ENCODE peak calls at places on chromosomes 13 and 19, in six cellular contexts. G, F, Z, M, Q and W are unnamed samples. For H3K4me1, the result is how much of the 10 kb centered on the place peaks cover.

GRCh38 chr19:5470264-5470671 is 15.1 kb downstream of the ZNRF4 start:
- DNase-seq in G (no peak), F (no peak), Z (no peak), M (peak), Q (peak), W (no peak)

GRCh38 chr19:6667114-6667627 is 2.8 kb downstream of the TNFSF14 start:
- DNase-seq in G (no peak), F (peak), Z (no peak), M (no peak), Q (no peak), W (no peak)

GRCh38 chr13:100088282-100088647 is 628 bp upstream of the PCCA start:
- DNase-seq in G (no peak), F (no peak), Z (no peak), M (no peak), Q (no peak), W (peak)

GRCh38 chr13:113671066-113672001 is 4.3 kb downstream of the GRK1 start:
- DNase-seq in G (peak), F (peak), Z (no peak), M (no peak), Q (no peak), W (peak)

GRCh38 chr13:112898786-112899617 is 70.0 kb upstream of the MCF2L start:
- DNase-seq in G (no peak), F (peak), Z (no peak), M (no peak), Q (no peak), W (no peak)

GRCh38 chr13:111373486-111373885 is 53.0 kb downstream of the TEX29 start:
- DNase-seq in G (no peak), F (no peak), Z (no peak), M (no peak), Q (no peak), W (no peak)

GRCh38 chr13:106373304-106373988 is 162.0 kb downstream of the EFNB2 start:
- DNase-seq in G (no peak), F (no peak), Z (no peak), M (no peak), Q (no peak), W (no peak)

GRCh38 chr13:19864018-19864338 is 529 bp upstream of the ZMYM5 start:
- DNase-seq in G (peak), F (no peak), Z (peak), M (no peak), Q (peak), W (no peak)

GRCh38 chr13:105329359-105329758 is 1206.1 kb downstream of the EFNB2 start:
- DNase-seq in G (no peak), F (no peak), Z (peak), M (no peak), Q (no peak), W (no peak)

GRCh38 chr19:46303702-46304397 is 7.0 kb downstream of the HIF3A start:
- DNase-seq in G (peak), F (peak), Z (no peak), M (peak), Q (no peak), W (peak)

GRCh38 chr19:17997969-17998826 is 9.8 kb upstream of the ARRDC2 start:
- DNase-seq in G (peak), F (peak), Z (no peak), M (no peak), Q (no peak), W (peak)

GRCh38 chr13:98517576-98518310 is 59.2 kb downstream of the STK24 start:
- DNase-seq in G (no peak), F (no peak), Z (no peak), M (no peak), Q (no peak), W (no peak)

GRCh38 chr13:101190337-101190736 is 226.0 kb downstream of the NALCN start:
- DNase-seq in G (no peak), F (no peak), Z (no peak), M (no peak), Q (no peak), W (no peak)

GRCh38 chr13:110298566-110299321 is 8.2 kb downstream of the COL4A1 start:
- DNase-seq in G (peak), F (peak), Z (no peak), M (no peak), Q (no peak), W (peak)

GRCh38 chr13:45195421-45195820 is 5.4 kb downstream of the KCTD4 start:
- DNase-seq in G (no peak), F (no peak), Z (no peak), M (no peak), Q (no peak), W (no peak)

GRCh38 chr13:26168835-26169234 is 53.3 kb downstream of the RNF6 start:
- DNase-seq in G (no peak), F (no peak), Z (no peak), M (no peak), Q (no peak), W (no peak)

GRCh38 chr13:109383683-109384082 is 402.7 kb downstream of the IRS2 start:
- DNase-seq in G (no peak), F (no peak), Z (peak), M (peak), Q (no peak), W (no peak)

GRCh38 chr13:77767413-77767812 is 69.9 kb downstream of the SLAIN1 start:
- DNase-seq in G (no peak), F (no peak), Z (no peak), M (no peak), Q (no peak), W (no peak)

GRCh38 chr19:53057904-53058579 is 13.5 kb downstream of the ERVV-2 start:
- DNase-seq in G (no peak), F (no peak), Z (no peak), M (peak), Q (peak), W (peak)

GRCh38 chr13:23372264-23372905 is 61.1 kb downstream of the SACS start:
- DNase-seq in G (no peak), F (no peak), Z (peak), M (no peak), Q (no peak), W (no peak)

GRCh38 chr13:99855516-99855915 is 116.1 kb downstream of the ZIC5 start:
- DNase-seq in G (no peak), F (no peak), Z (no peak), M (no peak), Q (no peak), W (no peak)

GRCh38 chr19:9906475-9907087 is 29.7 kb downstream of the OLFM2 start:
- DNase-seq in G (no peak), F (no peak), Z (no peak), M (no peak), Q (no peak), W (no peak)

DNA sequence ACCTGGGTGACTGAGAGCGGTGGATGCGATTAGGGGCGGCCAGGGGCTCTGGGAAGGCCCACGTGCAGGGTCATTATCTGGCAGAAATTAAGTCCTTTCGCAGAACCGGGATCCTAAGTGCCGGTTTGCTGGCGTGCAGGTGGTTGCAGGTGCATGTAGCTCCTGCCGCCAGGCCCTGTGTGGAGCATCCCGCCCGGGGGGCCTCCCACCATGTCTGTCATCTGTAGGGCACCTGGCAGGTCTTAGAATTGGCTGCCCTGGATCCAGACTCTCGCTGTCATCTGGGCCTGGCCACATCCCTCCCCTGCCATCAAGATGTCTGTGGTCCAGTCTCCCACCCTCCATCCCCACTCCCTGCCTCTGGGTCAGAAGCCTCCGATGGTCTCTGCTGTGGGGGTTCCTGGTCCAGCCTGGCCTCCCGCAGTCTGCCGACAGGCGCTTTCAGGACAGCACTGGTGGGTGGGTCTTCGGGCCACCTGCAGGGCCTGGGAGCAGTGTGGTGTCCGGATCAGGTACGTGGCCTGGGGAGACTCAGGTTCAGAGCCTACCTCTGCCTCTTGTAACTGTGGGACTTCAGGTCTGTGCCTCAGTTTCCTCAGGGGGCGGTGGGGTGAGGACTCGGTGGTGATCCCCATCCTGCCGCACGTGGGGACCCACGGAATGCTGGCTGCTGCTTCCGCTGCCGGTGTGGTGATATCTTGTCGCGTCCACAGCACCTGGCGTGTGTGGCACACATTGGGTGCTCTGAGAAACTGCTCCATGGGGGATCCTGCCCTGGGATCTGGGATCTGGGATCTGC is 5.4 kb downstream of the GNA11 start:
- DNase-seq in G (no peak), F (peak), Z (no peak), M (no peak), Q (no peak), W (no peak)
- H3K27ac ChIP-seq in G (no peak), F (peak), Z (no peak), M (no peak), Q (peak), W (no peak)

DNA sequence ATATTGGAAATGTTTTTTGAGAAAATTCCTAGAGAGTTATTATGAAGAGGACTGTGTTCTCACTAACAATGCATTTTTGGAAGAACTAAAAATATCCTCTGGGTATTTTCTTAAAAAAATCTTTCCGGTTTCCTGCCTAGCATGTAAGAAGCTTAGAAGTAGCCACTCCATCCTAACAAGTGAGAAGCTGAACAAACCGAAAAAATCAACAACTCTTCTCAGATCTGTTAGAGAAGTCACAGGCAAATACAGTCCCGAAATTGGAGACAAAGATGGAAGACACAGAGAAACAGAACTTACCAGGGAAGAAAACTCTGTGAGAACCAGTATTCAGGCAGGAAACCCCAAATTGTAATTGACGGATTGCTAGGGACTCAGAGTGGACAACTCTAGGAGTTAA is 173.0 kb downstream of the KLF12 start:
- DNase-seq in G (no peak), F (no peak), Z (no peak), M (no peak), Q (no peak), W (no peak)
- H3K4me1 ChIP-seq in G (under half), F (under half), Z (under half), M (under half), Q (under half), W (under half)

GRCh38 chr19:55208880-55209429 is 346 bp downstream of the PTPRH start:
- DNase-seq in G (no peak), F (no peak), Z (no peak), M (no peak), Q (no peak), W (no peak)
- H3K4me3 ChIP-seq in G (no peak), F (peak), Z (no peak), M (no peak), Q (no peak), W (no peak)

GRCh38 chr13:30638301-30638700 is 20.6 kb downstream of the USPL1 start:
- DNase-seq in G (no peak), F (no peak), Z (no peak), M (no peak), Q (no peak), W (no peak)

GRCh38 chr13:30629527-30629926 is 11.8 kb downstream of the USPL1 start:
- DNase-seq in G (no peak), F (no peak), Z (no peak), M (no peak), Q (no peak), W (no peak)

GRCh38 chr13:30639671-30640070 is 22.0 kb downstream of the USPL1 start:
- DNase-seq in G (no peak), F (no peak), Z (peak), M (no peak), Q (no peak), W (no peak)

DNA sequence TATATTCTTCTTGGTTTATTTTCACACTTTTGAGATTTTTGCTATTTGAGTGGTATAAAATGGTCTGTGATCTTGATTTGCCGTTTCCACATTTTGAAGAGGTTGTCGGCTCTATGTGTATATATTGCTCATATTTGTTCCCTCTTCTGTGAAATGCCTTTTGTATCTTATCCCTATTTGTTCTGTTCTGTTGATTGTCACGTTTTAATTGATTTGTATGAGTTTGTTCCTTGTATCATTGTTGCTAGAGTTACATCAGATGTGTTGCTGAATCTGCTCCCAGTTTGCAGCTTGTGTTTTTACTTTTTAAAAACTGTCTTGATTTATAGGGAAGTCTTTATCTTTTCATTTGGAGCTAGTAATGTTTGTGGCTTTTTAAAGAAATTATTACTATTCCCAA is 17.1 kb downstream of the USPL1 start:
- DNase-seq in G (no peak), F (no peak), Z (no peak), M (no peak), Q (no peak), W (no peak)
- H3K27ac ChIP-seq in G (no peak), F (no peak), Z (no peak), M (no peak), Q (no peak), W (no peak)

GRCh38 chr13:40639226-40639681 is 27.2 kb downstream of the FOXO1 start:
- DNase-seq in G (peak), F (no peak), Z (no peak), M (no peak), Q (no peak), W (no peak)
- H3K4me1 ChIP-seq in G (under half), F (half or more), Z (under half), M (under half), Q (under half), W (under half)

DNA sequence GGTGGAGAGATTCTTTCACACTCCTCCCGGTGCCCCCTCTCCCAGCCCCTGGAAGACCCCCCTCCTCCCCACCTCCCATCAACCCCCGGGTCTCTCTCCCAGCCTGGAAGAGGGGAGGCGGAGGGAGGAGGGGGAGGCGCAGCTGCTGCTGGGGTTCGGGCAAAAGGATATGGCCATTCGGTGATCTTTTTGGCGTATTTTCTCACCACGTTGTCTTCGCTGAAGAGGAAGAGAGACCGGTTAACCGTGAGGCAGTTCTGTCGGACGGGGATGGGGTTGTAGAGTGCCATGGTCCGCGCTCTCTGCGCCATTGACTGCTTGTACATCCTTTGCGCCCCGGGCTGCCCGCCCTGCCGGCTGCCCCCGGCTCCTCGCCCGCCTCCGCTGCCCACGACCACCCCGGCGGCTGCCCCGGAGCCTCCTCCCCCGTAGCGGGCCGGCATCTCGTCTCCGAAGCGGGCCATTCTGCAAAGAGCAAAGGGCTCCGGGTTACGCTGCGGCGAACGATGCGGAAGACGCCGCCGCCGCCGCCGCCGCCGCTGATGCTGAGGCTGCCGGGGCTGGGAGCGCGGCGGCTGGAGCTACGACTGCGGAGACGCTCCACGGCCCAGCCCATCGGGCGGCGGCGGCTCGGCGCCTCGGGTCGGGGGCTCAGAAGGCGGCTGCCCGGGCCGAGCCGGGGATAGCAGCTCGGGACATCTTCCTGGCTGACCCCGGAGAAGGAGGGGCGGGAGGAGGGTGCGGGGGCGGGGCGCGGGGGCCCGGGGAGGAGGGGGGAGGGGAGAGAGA is at the start of gene CACNA1A:
- DNase-seq in G (no peak), F (no peak), Z (no peak), M (no peak), Q (no peak), W (peak)
- H3K4me3 ChIP-seq in G (peak), F (peak), Z (peak), M (no peak), Q (no peak), W (peak)

GRCh38 chr13:32253911-32254399 is 61.2 kb downstream of the ZAR1L start:
- DNase-seq in G (no peak), F (no peak), Z (no peak), M (no peak), Q (peak), W (no peak)

GRCh38 chr13:32255744-32256120 is 59.4 kb downstream of the ZAR1L start:
- DNase-seq in G (no peak), F (no peak), Z (no peak), M (no peak), Q (no peak), W (no peak)

GRCh38 chr13:32254916-32255743 is 60.0 kb downstream of the ZAR1L start:
- DNase-seq in G (no peak), F (no peak), Z (no peak), M (peak), Q (no peak), W (no peak)

GRCh38 chr13:32252812-32253440 is 62.2 kb downstream of the ZAR1L start:
- DNase-seq in G (no peak), F (no peak), Z (no peak), M (no peak), Q (no peak), W (no peak)

GRCh38 chr13:32254416-32254815 is 60.7 kb downstream of the ZAR1L start:
- DNase-seq in G (no peak), F (no peak), Z (no peak), M (no peak), Q (no peak), W (no peak)
- H3K27ac ChIP-seq in G (peak), F (no peak), Z (no peak), M (peak), Q (peak), W (no peak)